ENCODE peak calls at places on chromosomes 5 and 9, in five cellular contexts. I is K562, P is H1, L is HepG2, U is GM12891. A is an unnamed sample.

GRCh38 chr5:9405196-9405754 is 140.6 kb downstream of the SEMA5A start:
- DNase-seq in I (no peak), P (no peak), L (no peak), U (no peak), A (no peak)

GRCh38 chr9:35996358-35996970 is 38.5 kb upstream of the OR2S2 start:
- DNase-seq in L (no peak), I (no peak), P (no peak), U (no peak), A (no peak)

GRCh38 chr5:83342475-83342874 is 129.1 kb upstream of the VCAN start:
- DNase-seq in I (no peak), L (no peak), U (no peak), P (no peak), A (no peak)

GRCh38 chr9:128383007-128383753 is 12.0 kb downstream of the URM1 start:
- DNase-seq in U (no peak), I (no peak), P (peak; percentile 68), L (no peak), A (no peak)

GRCh38 chr5:36392818-36393217 is 91.1 kb upstream of the RANBP3L start:
- DNase-seq in I (no peak), U (no peak), P (no peak), L (no peak), A (no peak)

GRCh38 chr5:9054821-9055589 is 490.9 kb downstream of the SEMA5A start:
- DNase-seq in U (no peak), L (no peak), I (no peak), P (no peak), A (no peak)

GRCh38 chr5:78896128-78896527 is 89.0 kb downstream of the ARSB start:
- DNase-seq in L (no peak), I (no peak), U (no peak), P (no peak), A (no peak)

GRCh38 chr5:175385691-175386360 is 58.2 kb downstream of the DRD1 start:
- DNase-seq in L (no peak), P (no peak), U (no peak), I (no peak), A (no peak)

GRCh38 chr5:149271195-149271716 is 403 bp upstream of the AFAP1L1 start:
- DNase-seq in L (peak; percentile 12), U (no peak), I (no peak), P (peak; percentile 82), A (no peak)

GRCh38 chr5:134135091-134135655 is 20.7 kb downstream of the TCF7 start:
- DNase-seq in L (no peak), P (no peak), U (no peak), I (no peak), A (no peak)

GRCh38 chr5:143685416-143685815 is 126.5 kb upstream of the HMHB1 start:
- DNase-seq in P (no peak), L (peak; percentile 24), U (no peak), I (no peak), A (no peak)

GRCh38 chr9:33750839-33751339 is 44.5 kb upstream of the PRSS3 start:
- DNase-seq in U (no peak), P (no peak), I (no peak), L (no peak), A (no peak)

GRCh38 chr9:33752130-33752637 is 43.2 kb upstream of the PRSS3 start:
- DNase-seq in U (no peak), P (no peak), L (peak; percentile 76), I (no peak), A (no peak)

GRCh38 chr9:33750307-33750838 is 45.0 kb upstream of the PRSS3 start:
- DNase-seq in L (no peak), U (no peak), P (no peak), I (no peak), A (no peak)

GRCh38 chr9:33748633-33749304 is 46.6 kb upstream of the PRSS3 start:
- DNase-seq in I (no peak), U (no peak), P (no peak), L (no peak), A (no peak)

GRCh38 chr9:33751536-33752129 is 43.7 kb upstream of the PRSS3 start:
- DNase-seq in U (no peak), P (no peak), L (no peak), I (no peak), A (no peak)
- TF ChIP-seq POLR2A in U (no peak), P (no peak), L (no peak), I (no peak), A (no peak)

DNA sequence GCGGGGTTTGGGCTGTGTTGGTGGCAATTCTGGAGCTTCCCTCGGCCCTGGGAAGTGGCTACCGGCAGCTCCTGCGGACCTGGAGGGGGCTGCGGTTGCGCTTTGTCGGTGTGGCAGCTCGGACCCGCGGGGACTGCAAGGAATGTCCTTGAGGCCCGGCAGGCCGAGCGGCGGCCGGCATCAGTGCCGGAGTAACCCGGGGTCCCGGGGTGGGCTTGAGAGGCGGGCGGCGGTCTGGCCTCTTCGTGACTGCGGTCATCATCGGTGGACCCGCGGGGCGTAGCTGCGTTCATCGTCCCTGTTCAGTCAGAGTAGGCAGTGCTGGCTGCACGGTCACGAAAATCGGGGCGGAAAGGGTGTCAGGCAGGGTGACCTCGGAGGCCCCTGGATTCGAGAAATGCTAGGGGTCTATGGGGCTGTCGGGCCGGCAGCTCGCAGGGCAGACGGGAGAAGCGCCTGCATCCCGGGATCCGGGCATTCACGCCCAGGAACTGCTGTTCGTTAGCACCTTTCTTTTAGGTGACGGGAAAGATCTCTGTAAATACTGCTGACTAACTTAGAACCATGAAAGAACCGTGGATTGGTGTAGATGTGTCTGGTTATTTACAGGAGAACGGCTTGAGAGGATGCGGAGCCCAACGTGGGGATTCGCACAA is 474 bp downstream of the HMGCR start:
- DNase-seq in I (peak; percentile 48), L (no peak), U (no peak), P (no peak), A (peak; percentile 12)
- TF ChIP-seq TAF1 in I (no peak), L (no peak), U (no peak), P (no peak), A (no peak)

GRCh38 chr5:170536498-170536897 is 32.7 kb downstream of the KCNIP1 start:
- DNase-seq in L (no peak), U (no peak), I (no peak), P (no peak), A (no peak)
- TF ChIP-seq POLR2A in L (no peak), U (no peak), I (no peak), P (no peak), A (no peak)

GRCh38 chr5:10485142-10485795 is 43.6 kb downstream of the ROPN1L start:
- DNase-seq in I (peak; percentile 86), L (no peak), U (no peak), P (no peak), A (no peak)
- TF ChIP-seq TAF1 in I (no peak), L (no peak), U (no peak), P (no peak), A (no peak)

GRCh38 chr9:37465249-37466036 is at the start of gene ZBTB5:
- DNase-seq in P (peak; percentile 96), U (peak; percentile 90), L (peak; percentile 100), I (peak; percentile 100), A (peak; percentile 92)
- TF ChIP-seq POLR2A in P (peak; percentile 62), U (peak; percentile 74), L (peak; percentile 84), I (peak; percentile 96), A (peak; percentile 72)

A was measured in GM12892.